ENCODE peak calls at places on chromosomes 7 and 10, in nine cellular contexts. Y is NCI-H2171 treated with DMSO at 0.1 percent for 48 hours; I is fibroblast of pulmonary artery; U is NCI-H1694; J is NCI-H460; T is amniotic stem cell; H is kidney epithelial cell; K is right lobe of liver; G is activated naive CD8-positive, alpha-beta T cell treated with anti-CD3 and anti-CD28 coated beads, Interleukin-2, amount 50 U/mL, for 24 hours. V is an unnamed sample.

GRCh38 chr7:157445246-157445955 is 108.6 kb downstream of the DNAJB6 start:
- DNase-seq in Y (no peak), J (no peak), K (no peak), U (no peak), I (no peak), H (no peak), T (no peak), G (no peak), V (no peak)

GRCh38 chr7:83947260-83947659 is 247.3 kb downstream of the SEMA3A start:
- DNase-seq in U (no peak), I (peak; percentile 10), G (peak; percentile 4), Y (peak; percentile 19), T (no peak), H (no peak), K (no peak), J (peak; percentile 29), V (peak; percentile 58)

GRCh38 chr7:148456351-148456750 is 134.2 kb upstream of the C7orf33 start:
- DNase-seq in I (no peak), H (no peak), U (no peak), J (no peak), K (no peak), T (no peak), G (no peak), Y (no peak), V (no peak)

GRCh38 chr7:23120106-23120505 is 14.5 kb downstream of the KLHL7 start:
- DNase-seq in G (no peak), Y (no peak), T (no peak), U (no peak), K (no peak), J (no peak), H (no peak), I (no peak), V (no peak)

GRCh38 chr7:35596061-35596460 is 98.9 kb downstream of the HERPUD2 start:
- DNase-seq in H (no peak), J (no peak), K (no peak), Y (no peak), G (no peak), T (no peak), U (no peak), I (peak; percentile 73), V (no peak)

GRCh38 chr10:119257894-119258293 is 50.5 kb downstream of the GRK5 start:
- DNase-seq in I (peak; percentile 48), T (no peak), K (no peak), G (no peak), Y (no peak), H (no peak), J (no peak), U (no peak), V (no peak)

GRCh38 chr10:13891542-13892431 is 305.0 kb downstream of the PRPF18 start:
- DNase-seq in J (no peak), G (peak; percentile 9), Y (peak; percentile 16), H (no peak), U (no peak), T (no peak), I (no peak), K (peak; percentile 34), V (no peak)

GRCh38 chr10:49139000-49139865 is 5.4 kb upstream of the FAM170B start:
- DNase-seq in J (no peak), I (no peak), G (no peak), T (no peak), H (no peak), U (no peak), K (no peak), Y (no peak), V (no peak)

GRCh38 chr7:98206451-98207330 is 4.5 kb upstream of the BHLHA15 start:
- DNase-seq in K (no peak), U (no peak), I (no peak), H (no peak), Y (no peak), J (no peak), G (no peak), T (no peak), V (no peak)

GRCh38 chr7:139566075-139566474 is 42.6 kb downstream of the CLEC2L start:
- DNase-seq in G (no peak), J (no peak), T (no peak), H (no peak), I (no peak), U (no peak), K (no peak), Y (no peak), V (no peak)

GRCh38 chr10:73991846-73992245 is 6.1 kb upstream of the VCL start:
- DNase-seq in J (no peak), T (no peak), U (no peak), G (peak; percentile 74), Y (no peak), K (peak; percentile 34), H (no peak), I (no peak), V (no peak)

GRCh38 chr7:926061-927030 is 28.1 kb downstream of the ADAP1 start:
- DNase-seq in Y (no peak), H (no peak), U (no peak), J (no peak), T (no peak), K (peak; percentile 15), I (no peak), G (no peak), V (peak; percentile 85)

GRCh38 chr7:46678421-46678820 is 757.3 kb upstream of the IGFBP3 start:
- DNase-seq in K (no peak), J (no peak), T (no peak), U (no peak), Y (no peak), I (no peak), H (no peak), G (no peak), V (no peak)

GRCh38 chr7:22587322-22587721 is 87.3 kb upstream of the STEAP1B start:
- DNase-seq in K (no peak), U (no peak), T (no peak), H (no peak), J (no peak), G (no peak), Y (no peak), I (peak; percentile 64), V (no peak)

GRCh38 chr7:73341877-73342276 is 13.9 kb downstream of the FKBP6 start:
- DNase-seq in I (peak; percentile 78), K (no peak), T (no peak), J (no peak), Y (no peak), H (no peak), G (no peak), U (no peak), V (no peak)

GRCh38 chr7:55493416-55493815 is 78.9 kb downstream of the VOPP1 start:
- DNase-seq in H (no peak), U (no peak), T (no peak), Y (no peak), K (no peak), G (no peak), I (no peak), J (no peak), V (no peak)

GRCh38 chr10:132209130-132209529 is 22.4 kb downstream of the DPYSL4 start:
- DNase-seq in H (no peak), G (no peak), U (no peak), J (no peak), K (no peak), T (peak; percentile 7), Y (no peak), I (no peak), V (no peak)

GRCh38 chr7:99386584-99387238 is 12.2 kb downstream of the ARPC1B start:
- DNase-seq in H (no peak), J (peak; percentile 47), I (peak; percentile 59), T (no peak), G (no peak), Y (peak; percentile 8), K (no peak), U (peak; percentile 17), V (no peak)

GRCh38 chr7:29281782-29282541 is 87.4 kb downstream of the CHN2 start:
- DNase-seq in U (peak; percentile 58), Y (peak; percentile 98), T (no peak), J (no peak), G (no peak), H (no peak), K (no peak), I (peak; percentile 66), V (peak; percentile 78)

GRCh38 chr7:91080351-91080750 is 183.9 kb upstream of the FZD1 start:
- DNase-seq in H (no peak), U (no peak), Y (no peak), J (no peak), G (no peak), I (no peak), K (no peak), T (no peak), V (no peak)